ENCODE peak calls at places on chromosomes 1 and 21, in six cellular contexts. E is MM.1S, M is endothelial cell of umbilical vein, P is H1, H is fibroblast of lung, T is SK-N-SH. X is an unnamed sample.

GRCh38 chr1:45067806-45068205 is 55.8 kb downstream of the UROD start:
- DNase-seq in E (no peak), M (no peak), P (no peak), H (no peak), T (no peak), X (no peak)

GRCh38 chr1:222912730-222913129 is 97.9 kb downstream of the DISP1 start:
- DNase-seq in E (no peak), M (no peak), P (no peak), H (peak; percentile 39), T (no peak), X (no peak)

GRCh38 chr21:29264721-29265120 is 34.0 kb upstream of the BACH1 start:
- DNase-seq in E (no peak), M (no peak), P (no peak), H (no peak), T (no peak), X (no peak)

GRCh38 chr1:240883490-240883889 is 271.5 kb upstream of the GREM2 start:
- DNase-seq in E (no peak), M (no peak), P (no peak), H (no peak), T (no peak), X (no peak)

GRCh38 chr1:174051956-174052355 is 29.8 kb upstream of the RC3H1 start:
- DNase-seq in E (no peak), M (no peak), P (no peak), H (peak; percentile 14), T (no peak), X (no peak)

GRCh38 chr1:25617626-25618432 is 1.2 kb downstream of the MAN1C1 start:
- DNase-seq in E (no peak), M (no peak), P (no peak), H (no peak), T (peak; percentile 33), X (peak; percentile 77)

GRCh38 chr1:199272107-199272506 is 633.3 kb downstream of the PTPRC start:
- DNase-seq in E (no peak), M (no peak), P (no peak), H (peak; percentile 82), T (no peak), X (no peak)

GRCh38 chr1:163170975-163171676 is 31.6 kb downstream of the RGS5 start:
- DNase-seq in E (peak; percentile 18), M (peak; percentile 69), P (no peak), H (peak; percentile 62), T (no peak), X (no peak)

GRCh38 chr21:40555129-40555528 is 291.8 kb downstream of the DSCAM start:
- DNase-seq in E (no peak), M (no peak), P (no peak), H (no peak), T (peak; percentile 33), X (no peak)

GRCh38 chr1:231694081-231694443 is 67.5 kb downstream of the DISC1 start:
- DNase-seq in E (no peak), M (no peak), P (no peak), H (peak; percentile 26), T (peak; percentile 33), X (no peak)

GRCh38 chr1:181089017-181089776 is 697 bp downstream of the IER5 start:
- DNase-seq in E (peak; percentile 53), M (no peak), P (no peak), H (no peak), T (peak; percentile 73), X (no peak)

GRCh38 chr1:36359383-36359782 is 26.3 kb downstream of the STK40 start:
- DNase-seq in E (no peak), M (no peak), P (no peak), H (no peak), T (no peak), X (no peak)

GRCh38 chr1:23018661-23019093 is 591 bp upstream of the KDM1A start:
- DNase-seq in E (no peak), M (no peak), P (no peak), H (no peak), T (peak; percentile 73), X (no peak)

GRCh38 chr1:39896909-39897685 is 4.6 kb downstream of the MYCL start:
- DNase-seq in E (no peak), M (no peak), P (no peak), H (peak; percentile 42), T (no peak), X (peak; percentile 70)

GRCh38 chr1:110152133-110152785 is 2.0 kb downstream of the SLC6A17 start:
- DNase-seq in E (no peak), M (no peak), P (no peak), H (no peak), T (no peak), X (no peak)

GRCh38 chr1:113905435-113905861 is 322 bp downstream of the DCLRE1B start:
- DNase-seq in E (peak; percentile 17), M (no peak), P (no peak), H (no peak), T (no peak), X (peak; percentile 90)

GRCh38 chr1:168554603-168555520 is 11.1 kb upstream of the XCL2 start:
- DNase-seq in E (no peak), M (no peak), P (no peak), H (no peak), T (no peak), X (no peak)

GRCh38 chr21:32300117-32300681 is 1.5 kb downstream of the MRAP start:
- DNase-seq in E (no peak), M (no peak), P (no peak), H (no peak), T (no peak), X (no peak)

GRCh38 chr1:217274927-217275616 is 355.8 kb downstream of the GPATCH2 start:
- DNase-seq in E (no peak), M (no peak), P (no peak), H (peak; percentile 69), T (no peak), X (no peak)

GRCh38 chr21:38780879-38781278 is 24.9 kb upstream of the ETS2 start:
- DNase-seq in E (peak; percentile 88), M (no peak), P (no peak), H (no peak), T (no peak), X (no peak)

GRCh38 chr1:229247871-229248270 is 23.0 kb upstream of the RAB4A start:
- DNase-seq in E (no peak), M (no peak), P (no peak), H (no peak), T (no peak), X (peak; percentile 34)

GRCh38 chr1:153929433-153929825 is 6.7 kb upstream of the GATAD2B start:
- DNase-seq in E (no peak), M (no peak), P (no peak), H (no peak), T (peak; percentile 10), X (no peak)

GRCh38 chr1:217333939-217334338 is 297.0 kb downstream of the GPATCH2 start:
- DNase-seq in E (peak; percentile 29), M (no peak), P (peak; percentile 58), H (peak; percentile 52), T (peak; percentile 58), X (peak; percentile 90)

GRCh38 chr1:168092151-168092550 is 44.6 kb downstream of the GPR161 start:
- DNase-seq in E (no peak), M (no peak), P (no peak), H (no peak), T (no peak), X (peak; percentile 38)

GRCh38 chr1:1219341-1219740 is 5.4 kb upstream of the TNFRSF4 start:
- DNase-seq in E (no peak), M (no peak), P (no peak), H (no peak), T (no peak), X (no peak)

DNA sequence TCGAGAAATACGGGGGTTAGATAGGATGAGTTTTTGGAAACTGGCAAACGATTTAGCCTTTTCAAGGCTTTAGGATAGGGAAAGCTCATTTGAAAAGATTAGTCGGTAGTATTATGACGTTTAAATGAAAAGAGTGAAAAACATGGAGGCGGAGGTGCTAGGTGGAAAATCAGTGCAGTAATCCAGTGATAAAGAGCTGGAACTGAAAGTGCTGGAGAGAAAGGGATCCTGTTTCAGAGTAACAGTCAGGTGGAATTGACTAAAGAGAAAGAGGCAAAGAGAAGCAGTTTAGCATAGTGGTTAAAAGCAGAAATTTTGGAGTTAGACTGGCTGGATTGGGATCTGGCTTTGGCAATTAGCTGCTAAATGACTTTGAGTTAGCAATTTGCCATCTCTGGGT is 945 bp downstream of the WDR3 start:
- DNase-seq in E (no peak), M (peak; percentile 20), P (no peak), H (peak; percentile 2), T (peak; percentile 4), X (no peak)
- H3K9ac ChIP-seq in E (peak overlapping the region; percentile 74), M (peak overlapping the region; percentile 41), P (peak overlapping the region; percentile 92), H (peak overlapping the region; percentile 43), T (peak overlapping the region; percentile 75), X (peak overlapping the region; percentile 41)

DNA sequence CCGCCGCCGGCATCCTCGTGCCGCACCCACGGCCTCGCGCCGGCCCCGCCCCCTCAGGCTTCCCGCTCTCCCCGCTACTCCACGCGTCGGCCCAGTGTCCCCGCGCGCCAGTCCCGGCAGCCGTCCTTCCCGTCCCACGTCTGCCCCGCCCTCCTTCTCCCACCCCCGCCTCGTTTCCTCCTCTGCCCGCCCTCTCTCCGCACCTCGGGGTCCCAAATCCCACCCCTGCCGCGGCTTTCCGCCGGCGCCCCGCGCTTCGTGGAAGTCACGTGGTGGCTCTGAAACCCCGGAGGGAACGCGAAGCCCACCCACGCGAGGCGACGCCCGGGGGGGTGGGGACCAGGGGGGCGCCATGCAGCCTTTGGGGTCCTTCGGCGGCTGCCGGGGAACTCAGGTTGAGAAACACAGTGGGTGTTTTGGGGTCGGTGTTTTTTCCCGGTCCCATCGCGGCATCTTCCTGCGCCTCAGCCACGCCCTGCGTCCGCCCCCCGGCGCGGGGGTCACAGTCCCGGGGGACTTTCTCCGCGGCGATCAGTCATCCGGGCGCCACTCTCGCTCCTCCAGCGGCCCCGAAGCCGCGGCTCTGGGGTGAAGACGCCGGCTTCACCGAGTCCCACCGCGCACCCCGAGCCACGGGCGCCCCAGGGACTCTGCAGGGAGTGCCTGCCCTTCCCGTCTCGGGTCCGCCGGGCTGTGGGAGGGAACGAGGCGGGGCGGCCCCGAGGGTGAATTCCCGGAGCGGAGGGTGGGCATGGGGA is at the start of gene BATF3:
- DNase-seq in E (no peak), M (no peak), P (no peak), H (no peak), T (peak; percentile 73), X (peak; percentile 75)
- H3K27ac ChIP-seq in E (no peak within 1 kb of the TSS), M (no peak within 1 kb of the TSS), P (no peak within 1 kb of the TSS), H (peak within 1 kb of the TSS; percentile 61), T (no peak within 1 kb of the TSS), X (no peak within 1 kb of the TSS)

DNA sequence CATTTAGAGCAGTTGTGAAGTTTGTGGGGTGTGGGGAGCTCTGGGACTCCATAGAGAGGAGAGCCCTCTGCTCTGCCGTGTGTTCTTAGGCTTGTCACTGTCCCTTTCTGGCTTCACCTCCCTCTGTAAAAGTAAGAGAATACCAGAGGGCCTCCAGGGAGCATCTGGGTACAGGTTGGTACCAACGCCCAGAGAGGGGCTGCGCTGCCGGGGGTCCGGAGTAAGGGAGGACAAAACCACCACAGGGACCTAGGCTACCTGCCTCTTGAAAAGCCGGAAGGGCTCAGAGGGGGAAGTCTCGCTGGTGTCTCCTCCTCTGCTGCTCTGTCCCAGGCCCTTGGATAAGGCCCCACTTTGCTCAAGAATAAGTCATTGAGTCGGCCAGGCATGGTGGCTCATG is 3.1 kb upstream of the TINAGL1 start:
- DNase-seq in E (no peak), M (no peak), P (no peak), H (no peak), T (no peak), X (peak; percentile 36)
- H3K9ac ChIP-seq in E (no peak overlapping the region), M (no peak overlapping the region), P (no peak overlapping the region), H (peak overlapping the region; percentile 4), T (no peak overlapping the region), X (no peak overlapping the region)

GRCh38 chr1:81254560-81254959 is 546.2 kb upstream of the ADGRL2 start:
- DNase-seq in E (no peak), M (no peak), P (peak; percentile 43), H (no peak), T (no peak), X (peak; percentile 83)

GRCh38 chr1:81254068-81254467 is 546.7 kb upstream of the ADGRL2 start:
- DNase-seq in E (no peak), M (no peak), P (no peak), H (no peak), T (no peak), X (no peak)

GRCh38 chr1:81252471-81253160 is 548.1 kb upstream of the ADGRL2 start:
- DNase-seq in E (no peak), M (no peak), P (no peak), H (no peak), T (no peak), X (no peak)
- H3K27ac ChIP-seq in E (no peak overlapping the region), M (no peak overlapping the region), P (no peak overlapping the region), H (no peak overlapping the region), T (no peak overlapping the region), X (no peak overlapping the region)

X was measured in endodermal cell.